ENCODE peak calls at places on chromosomes 6 and 20, in five cellular contexts. W is stimulated activated CD4-positive, alpha-beta T cell treated with anti-CD3 and anti-CD28 coated beads, Interleukin-4, amount 100 ng/mL, for 4 hours; D is foreskin keratinocyte; O is naive B cell; I is type B pancreatic cell. V is an unnamed sample.

GRCh38 chr6:145206247-145206907 is 528.9 kb downstream of the EPM2A start:
- DNase-seq in I (no peak), W (no peak), D (no peak), O (no peak), V (no peak)

GRCh38 chr6:4936681-4937041 is 67.2 kb downstream of the RPP40 start:
- DNase-seq in W (no peak), I (no peak), D (no peak), O (peak), V (no peak)

GRCh38 chr6:134532694-134533624 is 215.0 kb upstream of the SGK1 start:
- DNase-seq in D (no peak), O (no peak), W (no peak), I (no peak), V (no peak)

GRCh38 chr6:138572200-138572875 is 73.0 kb upstream of the NHSL1 start:
- DNase-seq in O (no peak), I (peak), W (no peak), D (no peak), V (no peak)

GRCh38 chr6:12735786-12736185 is 19.2 kb downstream of the PHACTR1 start:
- DNase-seq in I (no peak), D (no peak), O (no peak), W (no peak), V (no peak)

GRCh38 chr6:36272234-36272633 is 2.4 kb downstream of the PNPLA1 start:
- DNase-seq in W (no peak), O (no peak), I (no peak), D (no peak), V (no peak)

GRCh38 chr20:43736588-43737091 is 9.8 kb upstream of the GTSF1L start:
- DNase-seq in W (no peak), D (no peak), I (no peak), O (no peak), V (no peak)

GRCh38 chr6:118288355-118289124 is 259.6 kb upstream of the PLN start:
- DNase-seq in I (no peak), O (no peak), W (no peak), D (no peak), V (no peak)

GRCh38 chr6:19697744-19698290 is 139.4 kb upstream of the ID4 start:
- DNase-seq in D (peak), O (no peak), W (no peak), I (no peak), V (no peak)

GRCh38 chr6:29760328-29760727 is 37.1 kb downstream of the HLA-F start:
- DNase-seq in I (no peak), D (no peak), O (no peak), W (no peak), V (no peak)

V was measured in mesenteric fat pad.